ENCODE peak calls at places on chromosomes 4 and X, in four cellular contexts. U is nephron progenitor cell, M is IMR-90, O is kidney epithelial cell. Y is an unnamed sample.

GRCh38 chr4:138639018-138639876 is 376.3 kb upstream of the NOCT start:
- DNase-seq in U (no peak), M (peak), O (no peak), Y (no peak)

GRCh38 chr4:72969957-72970356 is 99.6 kb downstream of the COX18 start:
- DNase-seq in U (no peak), M (peak), O (no peak), Y (no peak)

GRCh38 chr4:155478336-155478825 is 101.6 kb upstream of the MAP9 start:
- DNase-seq in U (no peak), M (peak), O (no peak), Y (no peak)

GRCh38 chr4:3404546-3404945 is 37.2 kb upstream of the HGFAC start:
- DNase-seq in U (no peak), M (no peak), O (no peak), Y (no peak)

GRCh38 chr4:65791807-65792308 is 121.6 kb upstream of the EPHA5 start:
- DNase-seq in U (no peak), M (no peak), O (peak), Y (no peak)

GRCh38 chr4:16322183-16322582 is 95.9 kb upstream of the TAPT1 start:
- DNase-seq in U (no peak), M (no peak), O (no peak), Y (no peak)

GRCh38 chr4:160423879-160424451 is 1321.1 kb downstream of the RAPGEF2 start:
- DNase-seq in U (no peak), M (no peak), O (no peak), Y (no peak)

GRCh38 chr4:158171456-158171790 is 1.4 kb downstream of the GASK1B start:
- DNase-seq in U (no peak), M (no peak), O (no peak), Y (no peak)

GRCh38 chr4:40243390-40243948 is 46.6 kb downstream of the RHOH start:
- DNase-seq in U (no peak), M (no peak), O (no peak), Y (no peak)

GRCh38 chr4:101977096-101977495 is 186.6 kb downstream of the BANK1 start:
- DNase-seq in U (no peak), M (peak), O (peak), Y (no peak)

GRCh38 chr4:25896782-25897539 is 17.1 kb upstream of the SMIM20 start:
- DNase-seq in U (no peak), M (no peak), O (no peak), Y (no peak)

GRCh38 chr4:189083769-189084168 is 856.9 kb upstream of the FRG1 start:
- DNase-seq in U (no peak), M (no peak), O (no peak), Y (no peak)

GRCh38 chr4:139715721-139716391 is 50.2 kb downstream of the MGST2 start:
- DNase-seq in U (no peak), M (peak), O (no peak), Y (no peak)

GRCh38 chr4:804804-805203 is 21.1 kb downstream of the CPLX1 start:
- DNase-seq in U (no peak), M (no peak), O (no peak), Y (no peak)

GRCh38 chrX:37541991-37542390 is 29.5 kb upstream of the LANCL3 start:
- DNase-seq in U (no peak), M (no peak), O (no peak), Y (no peak)

GRCh38 chrX:72021975-72022374 is 109.7 kb downstream of the RTL5 start:
- DNase-seq in U (no peak), M (no peak), O (no peak), Y (no peak)

GRCh38 chr4:112857461-112857860 is 192.0 kb upstream of the ANK2 start:
- DNase-seq in U (no peak), M (peak), O (peak), Y (no peak)

GRCh38 chr4:184347251-184348239 is 126.8 kb downstream of the IRF2 start:
- DNase-seq in U (peak), M (peak), O (peak), Y (no peak)

GRCh38 chr4:133058701-133059100 is 90.4 kb upstream of the PCDH10 start:
- DNase-seq in U (peak), M (no peak), O (no peak), Y (no peak)

GRCh38 chr4:70703695-70704332 is 15.5 kb downstream of the UTP3 start:
- DNase-seq in U (no peak), M (peak), O (no peak), Y (no peak)

GRCh38 chrX:150693782-150694574 is 782 bp downstream of the MTMR1 start:
- DNase-seq in U (peak), M (peak), O (no peak), Y (peak)

GRCh38 chr4:99061048-99061447 is 27.5 kb downstream of the ADH5 start:
- DNase-seq in U (no peak), M (no peak), O (no peak), Y (no peak)

GRCh38 chr4:108141213-108142045 is 27.3 kb downstream of the LEF1 start:
- DNase-seq in U (peak), M (no peak), O (no peak), Y (no peak)

GRCh38 chr4:75545526-75545925 is 10.3 kb upstream of the ODAPH start:
- DNase-seq in U (no peak), M (peak), O (no peak), Y (no peak)

GRCh38 chr4:114613579-114613978 is 15.0 kb downstream of the UGT8 start:
- DNase-seq in U (no peak), M (no peak), O (no peak), Y (no peak)

GRCh38 chr4:112968456-112969159 is 80.8 kb upstream of the ANK2 start:
- DNase-seq in U (no peak), M (peak), O (no peak), Y (no peak)

GRCh38 chr4:2408401-2408958 is 10.0 kb downstream of the ZFYVE28 start:
- DNase-seq in U (no peak), M (no peak), O (no peak), Y (no peak)

GRCh38 chrX:11105080-11105479 is 6.1 kb upstream of the HCCS start:
- DNase-seq in U (no peak), M (peak), O (no peak), Y (no peak)

GRCh38 chrX:137743414-137743813 is 177.5 kb downstream of the ZIC3 start:
- DNase-seq in U (no peak), M (no peak), O (no peak), Y (no peak)

GRCh38 chr4:176340871-176341685 is 21.3 kb downstream of the SPCS3 start:
- DNase-seq in U (peak), M (peak), O (no peak), Y (no peak)

GRCh38 chr4:180909279-180909678 is 1333.9 kb upstream of the TENM3 start:
- DNase-seq in U (peak), M (peak), O (no peak), Y (no peak)
- TF ChIP-seq CTCF in U (peak), M (peak), O (peak), Y (no peak)

DNA sequence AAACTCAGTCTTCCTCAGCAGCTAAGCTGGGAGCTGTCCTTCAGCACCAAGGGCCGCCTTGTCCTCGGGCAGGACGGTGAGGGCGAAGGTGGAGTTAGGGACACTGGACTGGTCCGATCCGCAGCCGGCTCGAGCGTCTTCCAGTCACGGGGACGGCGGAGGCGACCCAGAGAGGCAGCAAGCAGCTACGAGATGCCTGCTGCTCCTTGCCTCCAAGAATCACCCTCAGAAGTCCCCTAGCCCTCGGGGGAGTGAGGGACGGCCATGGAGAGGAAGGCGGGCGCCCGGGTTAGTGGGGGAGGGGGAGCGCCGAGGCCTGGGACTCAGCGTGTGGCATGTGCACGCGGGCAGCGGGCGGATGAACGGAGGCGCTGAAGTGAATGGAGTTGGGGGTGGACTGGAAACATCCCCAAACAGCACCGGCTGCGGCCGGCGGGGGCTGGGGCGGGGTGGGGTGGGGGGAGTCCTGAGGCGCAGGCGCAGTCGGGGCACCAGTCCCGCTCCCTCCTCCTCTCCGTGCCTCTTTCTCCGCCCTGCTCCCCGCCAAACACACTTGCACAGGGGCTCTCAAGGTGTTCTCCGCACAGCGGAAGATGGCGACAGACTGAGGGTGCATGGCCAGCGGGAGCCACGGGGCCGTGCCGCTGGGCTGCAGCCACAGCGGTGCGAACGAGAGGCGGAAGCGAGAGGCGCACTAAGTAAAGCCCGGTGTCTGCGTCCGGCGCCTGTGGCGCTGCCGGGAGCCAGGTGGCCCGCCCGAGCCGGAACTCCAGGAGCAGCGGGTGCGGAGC is at the start of gene NALF2:
- DNase-seq in U (peak), M (peak), O (peak), Y (peak)
- TF ChIP-seq CTCF in U (no peak), M (no peak), O (no peak), Y (peak)

GRCh38 chrX:111168314-111168713 is 72.3 kb downstream of the PAK3 start:
- DNase-seq in U (peak), M (peak), O (no peak), Y (no peak)
- TF ChIP-seq CTCF in U (peak), M (no peak), O (no peak), Y (peak)

GRCh38 chrX:13377537-13377936 is 57.7 kb upstream of the ATXN3L start:
- DNase-seq in U (no peak), M (peak), O (no peak), Y (no peak)
- TF ChIP-seq CTCF in U (no peak), M (no peak), O (no peak), Y (no peak)

DNA sequence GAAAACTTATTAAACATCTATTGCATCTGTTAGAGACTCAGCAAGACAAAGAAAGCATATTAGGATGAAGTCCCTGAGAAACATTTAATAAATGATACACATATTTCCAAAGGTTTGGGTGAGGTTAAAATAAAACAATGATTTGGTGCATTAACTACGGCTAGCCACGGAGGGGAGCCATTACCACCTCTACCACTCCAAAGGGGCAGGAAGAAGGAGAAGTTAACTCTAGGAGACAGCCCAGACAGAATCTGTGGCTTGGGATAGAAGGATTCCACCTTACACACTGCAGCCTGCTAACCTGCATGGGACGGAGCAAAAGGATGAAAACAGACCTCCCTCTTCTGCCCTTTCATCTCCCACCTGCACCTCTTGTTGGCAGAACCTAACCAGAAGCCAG is 189.1 kb upstream of the C1QTNF7 start:
- DNase-seq in U (peak), M (peak), O (no peak), Y (peak)
- TF ChIP-seq CTCF in U (peak), M (peak), O (peak), Y (peak)

Y was measured in progenitor cell of endocrine pancreas.